ENCODE peak calls at places on chromosomes 1 and 21, in five cellular contexts. W is osteoblast; X is CD4-positive, alpha-beta memory T cell; D is cardiac muscle cell; G is ovary. L is an unnamed sample.

GRCh38 chr21:44858291-44858690 is 15.2 kb downstream of the PTTG1IP start:
- DNase-seq in X (no peak), W (peak; percentile 35), G (peak; percentile 21), D (no peak), L (no peak)

GRCh38 chr1:181061891-181062777 is 26.4 kb upstream of the IER5 start:
- DNase-seq in W (no peak), D (no peak), G (no peak), X (no peak), L (no peak)

GRCh38 chr1:244080343-244080929 is 29.4 kb downstream of the ZBTB18 start:
- DNase-seq in X (no peak), G (no peak), W (no peak), D (no peak), L (no peak)

GRCh38 chr1:40662864-40663263 is 2.6 kb downstream of the RIMS3 start:
- DNase-seq in D (peak; percentile 12), X (no peak), G (no peak), W (peak; percentile 91), L (no peak)

GRCh38 chr1:24525606-24526005 is 23.0 kb downstream of the RCAN3 start:
- DNase-seq in X (no peak), D (no peak), W (no peak), G (no peak), L (no peak)

GRCh38 chr1:83641206-83641658 is 357.7 kb downstream of the TTLL7 start:
- DNase-seq in X (no peak), G (no peak), W (no peak), D (peak; percentile 50), L (peak; percentile 34)

GRCh38 chr1:89465201-89465600 is 59.4 kb upstream of the LRRC8B start:
- DNase-seq in G (no peak), W (no peak), D (no peak), X (no peak), L (no peak)

GRCh38 chr1:218164111-218164929 is 120.8 kb upstream of the RRP15 start:
- DNase-seq in W (no peak), G (no peak), D (peak; percentile 38), X (no peak), L (peak; percentile 80)

GRCh38 chr1:150922519-150922975 is 3.6 kb upstream of the SETDB1 start:
- DNase-seq in D (peak; percentile 86), X (peak; percentile 79), W (peak; percentile 92), G (peak; percentile 46), L (peak; percentile 86)

GRCh38 chr1:210260087-210260486 is 27.5 kb downstream of the SERTAD4 start:
- DNase-seq in G (no peak), X (no peak), W (peak; percentile 86), D (no peak), L (no peak)

GRCh38 chr1:2475571-2475970 is 518 bp upstream of the PLCH2 start:
- DNase-seq in D (no peak), X (no peak), G (no peak), W (no peak), L (peak; percentile 72)

GRCh38 chr1:1591452-1591851 is 8.5 kb downstream of the FNDC10 start:
- DNase-seq in D (no peak), W (peak; percentile 65), G (no peak), X (no peak), L (no peak)

GRCh38 chr21:29656504-29657227 is 283.1 kb downstream of the GRIK1 start:
- DNase-seq in W (peak; percentile 82), G (no peak), X (no peak), D (peak; percentile 58), L (no peak)

GRCh38 chr1:44696789-44697188 is 22.3 kb downstream of the ARMH1 start:
- DNase-seq in D (no peak), G (no peak), X (no peak), W (no peak), L (no peak)

GRCh38 chr1:22527122-22527521 is 36.2 kb upstream of the EPHA8 start:
- DNase-seq in W (no peak), D (no peak), X (no peak), G (no peak), L (peak; percentile 58)

GRCh38 chr1:97192872-97193572 is 471.4 kb downstream of the PTBP2 start:
- DNase-seq in W (peak; percentile 38), G (no peak), X (no peak), D (peak; percentile 95), L (no peak)

GRCh38 chr1:66160719-66161118 is 368.0 kb downstream of the PDE4B start:
- DNase-seq in X (no peak), W (no peak), G (no peak), D (no peak), L (no peak)

GRCh38 chr1:113459279-113459678 is 69.0 kb downstream of the MAGI3 start:
- DNase-seq in D (peak; percentile 35), W (no peak), X (no peak), G (no peak), L (no peak)

GRCh38 chr21:44510508-44511218 is 29.3 kb downstream of the KRTAP10-1 start:
- DNase-seq in X (peak; percentile 75), W (peak; percentile 96), D (peak; percentile 46), G (peak; percentile 46), L (peak; percentile 97)

GRCh38 chr21:15932681-15933200 is 203.0 kb downstream of the USP25 start:
- DNase-seq in X (no peak), D (no peak), G (no peak), W (no peak), L (no peak)

GRCh38 chr1:183910780-183911179 is 105.9 kb downstream of the RGL1 start:
- DNase-seq in G (no peak), D (peak; percentile 30), X (no peak), W (no peak), L (no peak)
- H3K4me3 ChIP-seq in G (no peak overlapping the region), D (no peak overlapping the region), X (no peak overlapping the region), W (no peak overlapping the region), L (no peak overlapping the region)

GRCh38 chr21:25966308-25966707 is 204.3 kb downstream of the APP start:
- DNase-seq in G (no peak), X (no peak), W (no peak), D (no peak), L (no peak)
- H3K36me3 ChIP-seq in G (no peaks in the 10 kb centered on the region), X (no peaks in the 10 kb centered on the region), W (peaks cover 3% of the 10 kb centered on the region), D (no peaks in the 10 kb centered on the region), L (peaks cover 1% of the 10 kb centered on the region)

DNA sequence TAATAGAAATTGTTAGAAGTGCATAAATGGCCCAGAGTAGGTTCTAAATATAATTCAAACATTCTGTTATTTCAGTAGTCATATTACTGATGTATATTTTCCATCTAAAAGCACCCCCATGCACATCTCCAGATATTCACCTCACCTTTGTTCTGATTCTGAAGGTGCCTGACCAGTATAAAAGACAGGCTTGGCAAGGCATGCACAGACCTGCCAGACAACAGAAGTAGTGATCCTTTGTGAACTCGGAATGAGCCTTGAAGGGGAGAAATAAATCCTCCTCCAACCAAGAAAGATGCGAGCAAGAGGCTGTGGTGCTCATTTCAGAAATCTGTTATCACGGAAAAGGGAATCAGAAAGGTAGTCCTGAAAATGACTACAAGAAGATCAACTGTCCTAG is 287.3 kb downstream of the VAV3 start:
- DNase-seq in D (no peak), W (no peak), X (no peak), G (no peak), L (no peak)
- H3K27me3 ChIP-seq in D (no peaks in the 10 kb centered on the region), W (no peaks in the 10 kb centered on the region), X (no peaks in the 10 kb centered on the region), G (no peaks in the 10 kb centered on the region), L (no peaks in the 10 kb centered on the region)

DNA sequence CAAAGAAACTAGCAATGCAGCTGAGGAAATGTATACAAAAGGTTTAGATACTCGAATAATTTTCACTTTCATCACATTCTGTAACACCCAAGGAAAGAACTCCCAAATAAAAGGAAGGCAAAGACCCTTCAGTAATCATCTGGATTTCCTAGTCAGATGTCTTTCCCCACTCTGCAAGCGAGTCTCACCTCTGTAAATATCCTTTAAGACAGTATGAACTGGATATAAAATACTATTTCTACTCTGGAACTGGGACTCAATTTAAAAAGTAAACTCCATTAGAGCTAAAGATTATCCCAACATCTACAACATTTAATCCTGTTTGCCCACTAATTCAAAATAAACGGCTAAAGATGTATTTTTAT is 27.0 kb downstream of the C2CD2 start:
- DNase-seq in G (no peak), X (no peak), D (no peak), W (no peak), L (no peak)
- H3K4me3 ChIP-seq in G (peak overlapping the region; percentile 35), X (peak overlapping the region; percentile 45), D (no peak overlapping the region), W (peak overlapping the region; percentile 63), L (no peak overlapping the region)

GRCh38 chr1:247576514-247576913 is 11.6 kb upstream of the OR2G2 start:
- DNase-seq in G (no peak), X (no peak), D (no peak), W (no peak), L (no peak)

GRCh38 chr1:247578946-247579460 is 9.2 kb upstream of the OR2G2 start:
- DNase-seq in G (no peak), X (no peak), W (no peak), D (no peak), L (no peak)

GRCh38 chr1:247574236-247574635 is 13.9 kb upstream of the OR2G2 start:
- DNase-seq in W (no peak), D (no peak), X (no peak), G (no peak), L (no peak)

DNA sequence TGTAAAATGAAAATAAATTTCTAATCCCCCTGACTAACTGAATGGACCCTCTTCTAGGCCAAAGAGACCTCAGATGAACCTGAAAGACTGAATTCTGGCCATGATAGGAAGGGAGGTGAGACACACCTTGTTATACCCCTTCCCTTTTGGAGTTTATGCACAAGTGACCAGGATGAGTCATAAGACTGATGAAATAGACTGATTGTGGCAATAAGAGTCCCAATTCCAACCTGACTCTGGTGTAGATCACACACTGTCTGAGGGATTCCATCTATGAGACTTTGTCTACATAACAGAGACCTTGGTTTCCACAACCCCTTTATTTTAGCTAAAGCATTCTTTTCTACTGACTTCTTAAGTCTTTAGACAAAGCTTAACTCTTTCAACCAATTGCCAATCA is 13.5 kb upstream of the OR2G2 start:
- DNase-seq in X (no peak), G (no peak), D (no peak), W (no peak), L (no peak)
- H3K36me3 ChIP-seq in X (no peaks in the 10 kb centered on the region), G (no peaks in the 10 kb centered on the region), D (no peaks in the 10 kb centered on the region), W (no peaks in the 10 kb centered on the region), L (no peaks in the 10 kb centered on the region)

GRCh38 chr1:183040600-183040999 is 17.4 kb downstream of the LAMC1 start:
- DNase-seq in G (no peak), D (no peak), W (no peak), X (no peak), L (no peak)
- H3K27me3 ChIP-seq in G (no peaks in the 10 kb centered on the region), D (no peaks in the 10 kb centered on the region), W (no peaks in the 10 kb centered on the region), X (peaks cover 4% of the 10 kb centered on the region), L (no peaks in the 10 kb centered on the region)

L was measured in H7.